ENCODE peak calls at places on chromosomes 1 and 21, in four cellular contexts. Y, O, J and Z are unnamed samples.
A peak's percentile ranks its signal among the peaks of the same experiment; 100 is the strongest.

GRCh38 chr1:119982006-119982405 is 85.7 kb upstream of the ADAM30 start:
- DNase-seq in Y (peak; percentile 70), O (peak; percentile 68), J (no peak), Z (peak; percentile 21)

GRCh38 chr1:218711884-218712674 is 366.9 kb downstream of the TGFB2 start:
- DNase-seq in Y (peak; percentile 49), O (peak; percentile 32), J (peak; percentile 46), Z (peak; percentile 57)

GRCh38 chr1:152902676-152903075 is 5.7 kb upstream of the IVL start:
- DNase-seq in Y (no peak), O (no peak), J (no peak), Z (no peak)

GRCh38 chr1:219161371-219161975 is 12.2 kb upstream of the LYPLAL1 start:
- DNase-seq in Y (no peak), O (no peak), J (no peak), Z (no peak)

GRCh38 chr21:43893536-43894205 is 28.6 kb downstream of the AGPAT3 start:
- DNase-seq in Y (no peak), O (no peak), J (no peak), Z (no peak)

GRCh38 chr1:51955797-51956527 is 34.5 kb downstream of the RAB3B start:
- DNase-seq in Y (no peak), O (no peak), J (no peak), Z (no peak)

GRCh38 chr1:18144062-18144461 is 36.5 kb downstream of the IGSF21 start:
- DNase-seq in Y (no peak), O (no peak), J (no peak), Z (no peak)

GRCh38 chr1:240000634-240001033 is 91.0 kb upstream of the FMN2 start:
- DNase-seq in Y (no peak), O (peak; percentile 82), J (no peak), Z (no peak)

GRCh38 chr1:183349201-183349711 is 68.9 kb downstream of the NMNAT2 start:
- DNase-seq in Y (no peak), O (peak; percentile 52), J (no peak), Z (no peak)

DNA sequence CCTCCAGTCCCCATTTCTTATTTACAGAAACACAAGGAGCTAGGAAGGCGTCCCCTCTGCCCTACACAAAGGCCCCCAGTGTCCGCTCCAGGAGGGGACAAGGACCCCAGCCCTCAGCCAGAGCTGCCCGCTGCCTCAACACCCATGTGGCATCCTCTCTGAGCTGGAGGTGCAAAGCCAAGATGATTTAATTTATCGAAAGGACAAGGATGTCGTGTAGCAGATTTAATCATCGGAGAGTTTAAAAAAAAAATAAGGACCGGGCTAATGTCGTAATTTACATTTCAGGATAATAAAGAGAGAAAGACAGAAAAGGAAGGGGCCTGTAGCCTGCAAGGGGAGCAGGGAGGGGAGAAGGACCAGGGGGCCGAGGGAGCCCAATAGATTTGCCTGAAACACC is 68.3 kb upstream of the CASZ1 start:
- DNase-seq in Y (no peak), O (no peak), J (no peak), Z (no peak)
- H3K27me3 ChIP-seq in Y (no peaks in the 10 kb centered on the region), O (peaks cover 75% of the 10 kb centered on the region), J (no peaks in the 10 kb centered on the region), Z (peaks cover 75% of the 10 kb centered on the region)

GRCh38 chr1:40462956-40463590 is 12.8 kb downstream of the ZFP69B start:
- DNase-seq in Y (no peak), O (no peak), J (no peak), Z (no peak)
- H3K9me3 ChIP-seq in Y (no peaks in the 10 kb centered on the region), O (peaks cover 82% of the 10 kb centered on the region), J (peaks cover 85% of the 10 kb centered on the region), Z (peaks cover 59% of the 10 kb centered on the region)

GRCh38 chr1:231206856-231207255 is 34.2 kb upstream of the GNPAT start:
- DNase-seq in Y (no peak), O (no peak), J (no peak), Z (no peak)
- H3K27me3 ChIP-seq in Y (no peaks in the 10 kb centered on the region), O (peaks cover 24% of the 10 kb centered on the region), J (no peaks in the 10 kb centered on the region), Z (no peaks in the 10 kb centered on the region)

GRCh38 chr1:233656032-233656620 is 42.2 kb downstream of the KCNK1 start:
- DNase-seq in Y (no peak), O (no peak), J (no peak), Z (no peak)
- H3K9me3 ChIP-seq in Y (no peaks in the 10 kb centered on the region), O (peaks cover 10% of the 10 kb centered on the region), J (no peaks in the 10 kb centered on the region), Z (no peaks in the 10 kb centered on the region)

GRCh38 chr1:22704440-22705067 is 6.1 kb upstream of the EPHB2 start:
- DNase-seq in Y (peak; percentile 81), O (peak; percentile 84), J (peak; percentile 79), Z (peak; percentile 66)
- H3K27me3 ChIP-seq in Y (no peaks in the 10 kb centered on the region), O (peaks cover 2% of the 10 kb centered on the region), J (no peaks in the 10 kb centered on the region), Z (peaks cover 2% of the 10 kb centered on the region)